ENCODE peak calls at places on chromosomes 16 and 17, in five cellular contexts. Z is T-helper 2 cell; L is cardiac fibroblast; M is body of pancreas; Q is CD8-positive, alpha-beta memory T cell. Y is an unnamed sample.
A peak's percentile ranks its signal among the peaks of the same experiment; 100 is the strongest.

GRCh38 chr16:64751906-64752305 is 370.0 kb downstream of the CDH11 start:
- DNase-seq in L (peak; percentile 81), M (no peak), Q (no peak), Z (no peak), Y (no peak)

GRCh38 chr17:43857141-43857540 is 10.2 kb downstream of the CD300LG start:
- DNase-seq in L (no peak), Q (no peak), Z (no peak), M (no peak), Y (no peak)

GRCh38 chr17:59329558-59330313 is 1.7 kb upstream of the YPEL2 start:
- DNase-seq in M (peak; percentile 77), Q (peak; percentile 66), Z (no peak), L (peak; percentile 90), Y (peak; percentile 73)

GRCh38 chr16:88722784-88723506 is 16.6 kb downstream of the CTU2 start:
- DNase-seq in Q (no peak), L (no peak), Z (no peak), M (no peak), Y (no peak)

GRCh38 chr17:40314557-40314953 is 5.6 kb downstream of the RARA start:
- DNase-seq in L (peak; percentile 96), Z (peak; percentile 81), M (peak; percentile 95), Q (peak; percentile 96), Y (no peak)

GRCh38 chr17:76149214-76149613 is 8.2 kb upstream of the FOXJ1 start:
- DNase-seq in L (no peak), M (no peak), Q (no peak), Z (no peak), Y (no peak)

GRCh38 chr17:64024781-64025731 is 4.6 kb upstream of the ICAM2 start:
- DNase-seq in Z (peak; percentile 25), M (no peak), L (peak; percentile 39), Q (peak; percentile 78), Y (peak; percentile 42)

GRCh38 chr16:85459529-85460251 is 153.4 kb upstream of the GSE1 start:
- DNase-seq in Z (no peak), L (no peak), Q (no peak), M (peak; percentile 65), Y (no peak)

GRCh38 chr17:42133461-42134041 is 10.9 kb downstream of the HSPB9 start:
- DNase-seq in L (no peak), M (peak; percentile 64), Z (no peak), Q (no peak), Y (no peak)

GRCh38 chr17:47704116-47704515 is 10.2 kb downstream of the TBKBP1 start:
- DNase-seq in L (no peak), Z (no peak), Q (no peak), M (no peak), Y (no peak)

GRCh38 chr17:54899721-54900456 is 763 bp upstream of the TOM1L1 start:
- DNase-seq in Q (no peak), Z (no peak), L (no peak), M (peak; percentile 5), Y (no peak)

GRCh38 chr17:50269477-50270429 is 4.5 kb upstream of the TMEM92 start:
- DNase-seq in Z (peak; percentile 51), L (peak; percentile 92), M (peak; percentile 67), Q (peak; percentile 63), Y (peak; percentile 61)

GRCh38 chr17:47621293-47622178 is 28.2 kb upstream of the KPNB1 start:
- DNase-seq in Q (no peak), Z (no peak), M (peak; percentile 37), L (peak; percentile 92), Y (no peak)

GRCh38 chr17:82592751-82593589 is 55.3 kb downstream of the WDR45B start:
- DNase-seq in M (peak; percentile 92), Z (peak; percentile 22), Q (peak; percentile 84), L (peak; percentile 73), Y (peak; percentile 80)

GRCh38 chr16:59045496-59045895 is 311.4 kb upstream of the GOT2 start:
- DNase-seq in M (no peak), Q (no peak), L (no peak), Z (no peak), Y (no peak)

GRCh38 chr17:39607851-39608130 is at the start of gene NEUROD2:
- DNase-seq in M (no peak), Q (no peak), Z (no peak), L (no peak), Y (no peak)

GRCh38 chr17:1611715-1612114 is 16.9 kb downstream of the SLC43A2 start:
- DNase-seq in Q (no peak), L (no peak), Z (no peak), M (peak; percentile 43), Y (no peak)

GRCh38 chr17:34895388-34895787 is 65.9 kb downstream of the CCT6B start:
- DNase-seq in Q (no peak), L (no peak), Z (no peak), M (no peak), Y (no peak)

GRCh38 chr16:31242197-31242596 is 17.6 kb upstream of the ITGAM start:
- DNase-seq in Q (no peak), M (peak; percentile 13), L (no peak), Z (no peak), Y (no peak)

GRCh38 chr17:4354862-4355514 is 11.5 kb downstream of the UBE2G1 start:
- DNase-seq in Z (no peak), M (no peak), Q (no peak), L (no peak), Y (peak; percentile 29)

GRCh38 chr17:43701318-43701743 is 39.6 kb upstream of the MEOX1 start:
- DNase-seq in Z (no peak), M (peak; percentile 13), L (peak; percentile 55), Q (peak; percentile 65), Y (no peak)

GRCh38 chr17:8004899-8005298 is 2.5 kb downstream of the GUCY2D start:
- DNase-seq in L (peak; percentile 69), Q (no peak), M (no peak), Z (no peak), Y (no peak)

GRCh38 chr16:15983898-15984297 is 34.5 kb downstream of the ABCC1 start:
- DNase-seq in Z (no peak), L (peak; percentile 38), Q (no peak), M (no peak), Y (no peak)

GRCh38 chr17:5817475-5818395 is 233.4 kb upstream of the NLRP1 start:
- DNase-seq in Q (no peak), M (no peak), Z (no peak), L (no peak), Y (no peak)

GRCh38 chr16:3058173-3059030 is 7.0 kb upstream of the IL32 start:
- DNase-seq in Z (no peak), M (peak; percentile 66), L (peak; percentile 43), Q (peak; percentile 75), Y (peak; percentile 66)

GRCh38 chr17:82956726-82957468 is 117.1 kb upstream of the ZNF750 start:
- DNase-seq in M (peak; percentile 7), Q (peak; percentile 42), L (no peak), Z (no peak), Y (peak; percentile 40)

GRCh38 chr17:19313746-19314651 is 48.5 kb downstream of the B9D1 start:
- DNase-seq in Q (no peak), M (no peak), Z (no peak), L (peak; percentile 26), Y (no peak)

GRCh38 chr17:3754458-3755334 is 31.0 kb downstream of the HASPIN start:
- DNase-seq in L (peak; percentile 13), M (peak; percentile 98), Q (peak; percentile 88), Z (peak; percentile 49), Y (peak; percentile 57)

Y was measured in left lobe of liver.